ENCODE peak calls at places on chromosomes 7 and 10, in four cellular contexts. One of them, this sample, is unnamed.

GRCh38 chr10:113272511-113272910 is 280.3 kb upstream of the HABP2 start:
- DNase-seq in stimulated activated CD4-positive, alpha-beta T cell treated with anti-CD3 and anti-CD28 coated beads, Interleukin-1b, Interleukin-23, amount 100 ng/mL, for 4 hours: no peak
- DNase-seq in uterus: no peak
- DNase-seq in heart right ventricle: peak
- DNase-seq in this sample: no peak

GRCh38 chr10:110944997-110945396 is 25.6 kb downstream of the SHOC2 start:
- DNase-seq in stimulated activated CD4-positive, alpha-beta T cell treated with anti-CD3 and anti-CD28 coated beads, Interleukin-1b, Interleukin-23, amount 100 ng/mL, for 4 hours: no peak
- DNase-seq in uterus: no peak
- DNase-seq in heart right ventricle: no peak
- DNase-seq in this sample: no peak

GRCh38 chr10:70832852-70833542 is 17.2 kb downstream of the SGPL1 start:
- DNase-seq in stimulated activated CD4-positive, alpha-beta T cell treated with anti-CD3 and anti-CD28 coated beads, Interleukin-1b, Interleukin-23, amount 100 ng/mL, for 4 hours: no peak
- DNase-seq in uterus: no peak
- DNase-seq in heart right ventricle: no peak
- DNase-seq in this sample: no peak

GRCh38 chr7:99290980-99291607 is 18.5 kb downstream of the MYH16 start:
- DNase-seq in stimulated activated CD4-positive, alpha-beta T cell treated with anti-CD3 and anti-CD28 coated beads, Interleukin-1b, Interleukin-23, amount 100 ng/mL, for 4 hours: no peak
- DNase-seq in uterus: no peak
- DNase-seq in heart right ventricle: no peak
- DNase-seq in this sample: no peak

GRCh38 chr7:130314305-130314704 is 21.3 kb downstream of the CPA4 start:
- DNase-seq in stimulated activated CD4-positive, alpha-beta T cell treated with anti-CD3 and anti-CD28 coated beads, Interleukin-1b, Interleukin-23, amount 100 ng/mL, for 4 hours: no peak
- DNase-seq in uterus: no peak
- DNase-seq in heart right ventricle: no peak
- DNase-seq in this sample: no peak

GRCh38 chr10:102243304-102243703 is 2.0 kb upstream of the PITX3 start:
- DNase-seq in stimulated activated CD4-positive, alpha-beta T cell treated with anti-CD3 and anti-CD28 coated beads, Interleukin-1b, Interleukin-23, amount 100 ng/mL, for 4 hours: no peak
- DNase-seq in uterus: no peak
- DNase-seq in heart right ventricle: no peak
- DNase-seq in this sample: no peak

GRCh38 chr7:46198691-46199090 is 277.6 kb upstream of the IGFBP3 start:
- DNase-seq in stimulated activated CD4-positive, alpha-beta T cell treated with anti-CD3 and anti-CD28 coated beads, Interleukin-1b, Interleukin-23, amount 100 ng/mL, for 4 hours: no peak
- DNase-seq in uterus: no peak
- DNase-seq in heart right ventricle: no peak
- DNase-seq in this sample: no peak

GRCh38 chr7:22393825-22394458 is 37.0 kb upstream of the RAPGEF5 start:
- DNase-seq in stimulated activated CD4-positive, alpha-beta T cell treated with anti-CD3 and anti-CD28 coated beads, Interleukin-1b, Interleukin-23, amount 100 ng/mL, for 4 hours: no peak
- DNase-seq in uterus: no peak
- DNase-seq in heart right ventricle: no peak
- DNase-seq in this sample: no peak

GRCh38 chr7:127380479-127380878 is 12.0 kb downstream of the ZNF800 start:
- DNase-seq in stimulated activated CD4-positive, alpha-beta T cell treated with anti-CD3 and anti-CD28 coated beads, Interleukin-1b, Interleukin-23, amount 100 ng/mL, for 4 hours: no peak
- DNase-seq in uterus: no peak
- DNase-seq in heart right ventricle: no peak
- DNase-seq in this sample: no peak

GRCh38 chr10:71080381-71081228 is 131.8 kb upstream of the UNC5B start:
- DNase-seq in stimulated activated CD4-positive, alpha-beta T cell treated with anti-CD3 and anti-CD28 coated beads, Interleukin-1b, Interleukin-23, amount 100 ng/mL, for 4 hours: no peak
- DNase-seq in uterus: no peak
- DNase-seq in heart right ventricle: no peak
- DNase-seq in this sample: no peak

GRCh38 chr10:10774416-10774815 is 243.3 kb upstream of the CELF2 start:
- DNase-seq in stimulated activated CD4-positive, alpha-beta T cell treated with anti-CD3 and anti-CD28 coated beads, Interleukin-1b, Interleukin-23, amount 100 ng/mL, for 4 hours: no peak
- DNase-seq in uterus: no peak
- DNase-seq in heart right ventricle: no peak
- DNase-seq in this sample: no peak

GRCh38 chr10:102549549-102549948 is 45.8 kb downstream of the SUFU start:
- DNase-seq in stimulated activated CD4-positive, alpha-beta T cell treated with anti-CD3 and anti-CD28 coated beads, Interleukin-1b, Interleukin-23, amount 100 ng/mL, for 4 hours: no peak
- DNase-seq in uterus: no peak
- DNase-seq in heart right ventricle: no peak
- DNase-seq in this sample: no peak

GRCh38 chr7:78939669-78940068 is 513.8 kb downstream of the MAGI2 start:
- DNase-seq in stimulated activated CD4-positive, alpha-beta T cell treated with anti-CD3 and anti-CD28 coated beads, Interleukin-1b, Interleukin-23, amount 100 ng/mL, for 4 hours: no peak
- DNase-seq in uterus: no peak
- DNase-seq in heart right ventricle: no peak
- DNase-seq in this sample: no peak

GRCh38 chr10:120253131-120253530 is 203.9 kb upstream of the PLPP4 start:
- DNase-seq in stimulated activated CD4-positive, alpha-beta T cell treated with anti-CD3 and anti-CD28 coated beads, Interleukin-1b, Interleukin-23, amount 100 ng/mL, for 4 hours: no peak
- DNase-seq in uterus: no peak
- DNase-seq in heart right ventricle: no peak
- DNase-seq in this sample: no peak

GRCh38 chr10:7192831-7193348 is 217.9 kb downstream of the SFMBT2 start:
- DNase-seq in stimulated activated CD4-positive, alpha-beta T cell treated with anti-CD3 and anti-CD28 coated beads, Interleukin-1b, Interleukin-23, amount 100 ng/mL, for 4 hours: peak
- DNase-seq in uterus: no peak
- DNase-seq in heart right ventricle: no peak
- DNase-seq in this sample: no peak